ENCODE peak calls at places on chromosomes 7 and 10, in seven cellular contexts. G, K, Q, Z, H, M and I are unnamed samples.
A peak's percentile ranks its signal among the peaks of the same experiment; 100 is the strongest.

GRCh38 chr10:96317067-96317833 is 13.0 kb downstream of the DNTT start:
- DNase-seq in G (no peak), H (no peak), Q (no peak), K (no peak), M (no peak), Z (no peak), I (no peak)

GRCh38 chr10:6203331-6204062 is 765 bp downstream of the PFKFB3 start:
- DNase-seq in H (peak; percentile 70), K (no peak), Z (peak; percentile 67), Q (peak; percentile 1), M (peak; percentile 76), G (peak; percentile 88), I (no peak)

GRCh38 chr7:44565795-44566559 is 7.7 kb downstream of the DDX56 start:
- DNase-seq in Z (no peak), M (no peak), G (no peak), K (no peak), H (no peak), Q (peak; percentile 85), I (no peak)

GRCh38 chr7:134589491-134589941 is 40.6 kb downstream of the AKR1B15 start:
- DNase-seq in K (no peak), H (no peak), Z (no peak), G (no peak), M (peak; percentile 29), Q (no peak), I (no peak)

GRCh38 chr10:70668454-70668970 is 3.8 kb upstream of the ADAMTS14 start:
- DNase-seq in G (no peak), K (no peak), H (no peak), Z (no peak), Q (no peak), M (no peak), I (no peak)

GRCh38 chr7:9488555-9488954 is 1055.1 kb downstream of the NXPH1 start:
- DNase-seq in M (no peak), Z (no peak), G (no peak), K (no peak), Q (no peak), H (no peak), I (peak; percentile 20)

GRCh38 chr7:24373556-24373955 is 89.6 kb downstream of the NPY start:
- DNase-seq in G (no peak), Z (no peak), K (no peak), M (no peak), Q (no peak), H (no peak), I (no peak)

GRCh38 chr10:114261116-114261515 is 22.1 kb downstream of the VWA2 start:
- DNase-seq in Z (no peak), Q (no peak), M (no peak), K (peak; percentile 60), H (no peak), G (peak; percentile 50), I (peak; percentile 16)

GRCh38 chr10:52979295-52980025 is 206.9 kb upstream of the MBL2 start:
- DNase-seq in M (no peak), Z (no peak), Q (no peak), G (no peak), H (no peak), K (no peak), I (no peak)

GRCh38 chr10:109393425-109393824 is 529.9 kb downstream of the XPNPEP1 start:
- DNase-seq in K (no peak), G (no peak), M (no peak), H (no peak), Q (no peak), Z (no peak), I (no peak)

GRCh38 chr7:106284516-106285050 is at the start of gene NAMPT:
- DNase-seq in Z (peak; percentile 60), H (peak; percentile 57), M (peak; percentile 71), G (peak; percentile 52), K (no peak), Q (peak; percentile 20), I (no peak)

GRCh38 chr7:94453898-94454297 is 55.7 kb upstream of the CASD1 start:
- DNase-seq in Z (no peak), M (no peak), H (no peak), Q (no peak), K (no peak), G (no peak), I (no peak)

GRCh38 chr10:8468477-8468876 is 414.0 kb downstream of the GATA3 start:
- DNase-seq in M (no peak), G (no peak), Z (no peak), H (no peak), K (no peak), Q (no peak), I (no peak)

GRCh38 chr10:128579902-128580301 is 453.7 kb upstream of the MKI67 start:
- DNase-seq in H (no peak), Q (no peak), M (no peak), Z (no peak), G (no peak), K (no peak), I (no peak)

GRCh38 chr7:68833442-68833841 is 764.8 kb upstream of the AUTS2 start:
- DNase-seq in M (no peak), Z (no peak), K (no peak), Q (no peak), G (no peak), H (no peak), I (no peak)

GRCh38 chr7:100545636-100546128 is 6.7 kb downstream of the AGFG2 start:
- DNase-seq in Z (no peak), H (no peak), G (peak; percentile 57), Q (no peak), K (peak; percentile 17), M (peak; percentile 69), I (peak; percentile 48)

DNA sequence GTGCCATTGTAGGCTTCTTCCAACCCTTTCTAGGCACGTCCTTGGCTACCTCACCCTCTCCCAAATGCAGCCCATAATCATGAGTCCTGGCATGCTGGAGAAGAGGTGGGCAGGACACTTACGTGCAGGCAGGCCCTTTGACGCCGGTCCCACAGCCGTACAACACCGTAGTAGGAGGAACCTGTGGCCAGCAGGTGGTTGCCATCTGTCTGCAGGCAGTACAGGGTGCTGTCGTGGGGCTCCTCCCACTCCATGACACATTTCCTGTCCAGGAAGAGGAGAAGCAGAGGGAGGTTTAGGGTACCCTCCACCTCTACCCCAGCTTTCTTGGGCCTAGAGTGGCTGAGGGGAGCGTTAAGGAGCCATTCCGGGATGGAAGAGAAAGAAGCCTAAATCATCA is 23.4 kb downstream of the DPCD start:
- DNase-seq in G (no peak), Q (peak; percentile 13), M (no peak), K (no peak), Z (no peak), H (no peak), I (no peak)
- TF ChIP-seq CTCF in G (no peak), Q (no peak), M (no peak), K (no peak), Z (no peak), H (no peak), I (no peak)

GRCh38 chr7:37494940-37495339 is 46.3 kb upstream of the ELMO1 start:
- DNase-seq in Q (no peak), K (no peak), H (no peak), G (peak; percentile 49), M (no peak), Z (no peak), I (no peak)
- TF ChIP-seq CTCF in Q (no peak), K (no peak), H (no peak), G (no peak), M (no peak), Z (no peak), I (no peak)

GRCh38 chr7:130275826-130276291 is 9.2 kb downstream of the CPA2 start:
- DNase-seq in G (no peak), Q (no peak), M (no peak), K (no peak), H (no peak), Z (no peak), I (no peak)

GRCh38 chr7:130273081-130273699 is 6.5 kb downstream of the CPA2 start:
- DNase-seq in G (peak; percentile 45), Z (no peak), H (peak; percentile 25), Q (peak; percentile 24), M (no peak), K (no peak), I (no peak)

GRCh38 chr7:130274983-130275649 is 8.5 kb downstream of the CPA2 start:
- DNase-seq in H (no peak), M (no peak), G (no peak), Z (no peak), Q (no peak), K (no peak), I (no peak)

GRCh38 chr7:130272456-130273080 is 5.9 kb downstream of the CPA2 start:
- DNase-seq in M (no peak), K (no peak), G (no peak), H (peak; percentile 23), Z (no peak), Q (no peak), I (no peak)

DNA sequence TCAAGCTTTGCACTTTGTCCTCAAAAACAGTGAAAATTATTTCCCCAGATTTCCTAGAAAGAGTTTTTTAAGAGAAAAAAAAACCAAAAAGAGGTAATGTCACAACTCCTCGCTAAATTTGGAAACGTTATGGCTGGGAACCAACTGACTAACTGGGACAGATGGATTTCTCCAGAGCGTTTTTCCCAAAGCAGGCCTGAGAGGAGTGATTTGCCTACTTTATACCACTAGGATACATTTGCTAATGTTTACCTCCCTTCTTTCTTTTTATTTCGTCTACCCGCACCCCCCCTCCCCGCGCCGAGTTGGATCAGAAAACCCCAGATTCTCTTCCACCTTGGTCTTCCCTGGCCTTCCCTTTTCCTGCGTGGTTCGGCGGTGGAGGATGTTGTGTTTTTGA is 7.2 kb downstream of the CPA2 start:
- DNase-seq in M (no peak), K (peak; percentile 48), Q (no peak), G (no peak), H (peak; percentile 24), Z (no peak), I (peak; percentile 14)
- TF ChIP-seq CTCF in M (no peak), K (peak; percentile 16), Q (no peak), G (no peak), H (no peak), Z (peak; percentile 26), I (no peak)

GRCh38 chr7:113175525-113176097 is 57.3 kb upstream of the SMIM30 start:
- DNase-seq in K (no peak), H (no peak), Z (no peak), Q (no peak), M (no peak), G (no peak), I (no peak)
- TF ChIP-seq CTCF in K (no peak), H (no peak), Z (no peak), Q (no peak), M (no peak), G (no peak), I (no peak)

GRCh38 chr7:158525648-158526484 is 61.8 kb downstream of the PTPRN2 start:
- DNase-seq in Z (no peak), G (no peak), M (no peak), K (no peak), H (no peak), Q (no peak), I (no peak)
- TF ChIP-seq CTCF in Z (no peak), G (no peak), M (no peak), K (no peak), H (no peak), Q (no peak), I (no peak)

GRCh38 chr10:90504172-90504571 is 353.7 kb downstream of the HTR7 start:
- DNase-seq in Q (no peak), M (no peak), H (no peak), G (no peak), K (no peak), Z (no peak), I (no peak)
- TF ChIP-seq CTCF in Q (no peak), M (no peak), H (no peak), G (no peak), K (no peak), Z (no peak), I (no peak)